ENCODE peak calls at places on chromosomes 4 and X, in four cellular contexts. One of them, this sample, is unnamed.

GRCh38 chrX:51837926-51838325 is 55.5 kb upstream of the MAGED1 start:
- DNase-seq in psoas muscle: peak; percentile 31
- DNase-seq in RWPE1: no peak
- DNase-seq in osteoblast: no peak
- DNase-seq in this sample: no peak

GRCh38 chr4:103498161-103499070 is 221.4 kb downstream of the TACR3 start:
- DNase-seq in psoas muscle: no peak
- DNase-seq in RWPE1: peak; percentile 74
- DNase-seq in osteoblast: peak; percentile 43
- DNase-seq in this sample: no peak

GRCh38 chr4:5027366-5027765 is 8.1 kb upstream of the CYTL1 start:
- DNase-seq in psoas muscle: no peak
- DNase-seq in RWPE1: no peak
- DNase-seq in osteoblast: no peak
- DNase-seq in this sample: no peak

GRCh38 chrX:133362538-133362937 is 52.8 kb downstream of the GPC4 start:
- DNase-seq in psoas muscle: no peak
- DNase-seq in RWPE1: no peak
- DNase-seq in osteoblast: no peak
- DNase-seq in this sample: no peak

GRCh38 chr4:17058506-17058905 is 160.1 kb upstream of the LDB2 start:
- DNase-seq in psoas muscle: peak; percentile 24
- DNase-seq in RWPE1: no peak
- DNase-seq in osteoblast: peak; percentile 39
- DNase-seq in this sample: no peak

GRCh38 chr4:337932-338758 is 531 bp downstream of the ZNF141 start:
- DNase-seq in psoas muscle: peak; percentile 41
- DNase-seq in RWPE1: peak; percentile 15
- DNase-seq in osteoblast: peak; percentile 75
- DNase-seq in this sample: peak; percentile 64

GRCh38 chr4:150828159-150828558 is 186.9 kb downstream of the LRBA start:
- DNase-seq in psoas muscle: no peak
- DNase-seq in RWPE1: no peak
- DNase-seq in osteoblast: no peak
- DNase-seq in this sample: no peak

GRCh38 chr4:1246111-1246881 is 2.6 kb downstream of the CTBP1 start:
- DNase-seq in psoas muscle: peak; percentile 20
- DNase-seq in RWPE1: no peak
- DNase-seq in osteoblast: peak; percentile 93
- DNase-seq in this sample: peak; percentile 21

GRCh38 chr4:125693233-125693632 is 378.5 kb downstream of the FAT4 start:
- DNase-seq in psoas muscle: no peak
- DNase-seq in RWPE1: no peak
- DNase-seq in osteoblast: no peak
- DNase-seq in this sample: no peak

GRCh38 chr4:25865586-25865985 is 2.8 kb upstream of the SEL1L3 start:
- DNase-seq in psoas muscle: no peak
- DNase-seq in RWPE1: peak; percentile 98
- DNase-seq in osteoblast: no peak
- DNase-seq in this sample: no peak

GRCh38 chrX:49165901-49166881 is 3.6 kb downstream of the MAGIX start:
- DNase-seq in psoas muscle: peak; percentile 80
- DNase-seq in RWPE1: peak; percentile 80
- DNase-seq in osteoblast: peak; percentile 96
- DNase-seq in this sample: peak; percentile 89

GRCh38 chr4:95191537-95191936 is 357.2 kb downstream of the UNC5C start:
- DNase-seq in psoas muscle: no peak
- DNase-seq in RWPE1: no peak
- DNase-seq in osteoblast: no peak
- DNase-seq in this sample: no peak

GRCh38 chr4:78058591-78059523 is 1.7 kb downstream of the FRAS1 start:
- DNase-seq in psoas muscle: peak; percentile 31
- DNase-seq in RWPE1: peak; percentile 47
- DNase-seq in osteoblast: peak; percentile 81
- DNase-seq in this sample: no peak

GRCh38 chr4:138870739-138871633 is 144.6 kb upstream of the NOCT start:
- DNase-seq in psoas muscle: peak; percentile 20
- DNase-seq in RWPE1: peak; percentile 67
- DNase-seq in osteoblast: peak; percentile 80
- DNase-seq in this sample: peak; percentile 53

GRCh38 chrX:149074429-149074828 is 430.7 kb downstream of the IDS start:
- DNase-seq in psoas muscle: peak; percentile 20
- DNase-seq in RWPE1: no peak
- DNase-seq in osteoblast: no peak
- DNase-seq in this sample: no peak

GRCh38 chr4:3699678-3700077 is 66.5 kb upstream of the ADRA2C start:
- DNase-seq in psoas muscle: no peak
- DNase-seq in RWPE1: no peak
- DNase-seq in osteoblast: no peak
- DNase-seq in this sample: no peak

GRCh38 chrX:49209434-49210251 is 9.7 kb upstream of the SYP start:
- DNase-seq in psoas muscle: no peak
- DNase-seq in RWPE1: no peak
- DNase-seq in osteoblast: no peak
- DNase-seq in this sample: no peak

GRCh38 chr4:149113804-149114430 is 671.7 kb upstream of the NR3C2 start:
- DNase-seq in psoas muscle: no peak
- DNase-seq in RWPE1: peak; percentile 10
- DNase-seq in osteoblast: peak; percentile 41
- DNase-seq in this sample: no peak

GRCh38 chr4:35608205-35608604 is 636.1 kb downstream of the ARAP2 start:
- DNase-seq in psoas muscle: no peak
- DNase-seq in RWPE1: no peak
- DNase-seq in osteoblast: no peak
- DNase-seq in this sample: no peak

GRCh38 chrX:19514791-19515614 is at the start of gene MAP3K15:
- DNase-seq in psoas muscle: peak; percentile 31
- DNase-seq in RWPE1: no peak
- DNase-seq in osteoblast: peak; percentile 84
- DNase-seq in this sample: peak; percentile 6

GRCh38 chr4:7313361-7313811 is 121.0 kb downstream of the SORCS2 start:
- DNase-seq in psoas muscle: peak; percentile 6
- DNase-seq in RWPE1: no peak
- DNase-seq in osteoblast: no peak
- DNase-seq in this sample: no peak

GRCh38 chr4:20326977-20327376 is 75.3 kb downstream of the SLIT2 start:
- DNase-seq in psoas muscle: no peak
- DNase-seq in RWPE1: no peak
- DNase-seq in osteoblast: no peak
- DNase-seq in this sample: no peak

GRCh38 chr4:8340721-8341680 is 71.4 kb downstream of the HTRA3 start:
- DNase-seq in psoas muscle: peak; percentile 81
- DNase-seq in RWPE1: no peak
- DNase-seq in osteoblast: peak; percentile 76
- DNase-seq in this sample: no peak

GRCh38 chr4:36322921-36323354 is 41.5 kb downstream of the DTHD1 start:
- DNase-seq in psoas muscle: no peak
- DNase-seq in RWPE1: no peak
- DNase-seq in osteoblast: no peak
- DNase-seq in this sample: no peak

GRCh38 chr4:100340534-100341364 is 150.5 kb upstream of the DDIT4L start:
- DNase-seq in psoas muscle: no peak
- DNase-seq in RWPE1: no peak
- DNase-seq in osteoblast: no peak
- DNase-seq in this sample: peak; percentile 20

GRCh38 chrX:121876316-121876715 is 828.9 kb downstream of the GLUD2 start:
- DNase-seq in psoas muscle: no peak
- DNase-seq in RWPE1: peak; percentile 27
- DNase-seq in osteoblast: no peak
- DNase-seq in this sample: no peak

GRCh38 chr4:186778134-186778533 is 54.5 kb upstream of the FAT1 start:
- DNase-seq in psoas muscle: no peak
- DNase-seq in RWPE1: no peak
- DNase-seq in osteoblast: no peak
- DNase-seq in this sample: no peak

DNA sequence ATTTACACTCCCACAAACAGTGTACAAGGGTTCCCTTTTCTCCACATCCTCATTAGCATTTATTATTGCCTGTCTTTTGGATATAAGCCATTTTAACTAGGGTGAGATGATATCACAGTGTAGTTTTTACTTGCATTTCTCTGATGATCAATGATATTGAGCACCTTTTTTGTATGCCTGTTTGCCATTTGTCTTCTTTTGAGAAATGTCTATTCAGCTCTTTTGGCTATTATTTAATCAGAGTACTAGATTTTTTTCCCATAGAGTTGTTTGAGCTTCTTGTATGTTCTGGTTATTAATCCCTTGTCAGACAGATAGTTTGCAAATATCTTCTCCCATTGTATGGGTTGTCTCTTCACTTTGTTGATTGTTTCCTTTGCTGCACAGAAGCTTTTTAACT is 190.6 kb downstream of the MAGEB17 start:
- DNase-seq in psoas muscle: no peak
- DNase-seq in RWPE1: no peak
- DNase-seq in osteoblast: no peak
- DNase-seq in this sample: no peak
- TF ChIP-seq CTCF in psoas muscle: no peak
- TF ChIP-seq CTCF in RWPE1: no peak
- TF ChIP-seq CTCF in osteoblast: no peak
- TF ChIP-seq CTCF in this sample: no peak

GRCh38 chrX:70092247-70092646 is 30.0 kb downstream of the OTUD6A start:
- DNase-seq in psoas muscle: no peak
- DNase-seq in RWPE1: no peak
- DNase-seq in osteoblast: no peak
- DNase-seq in this sample: no peak

DNA sequence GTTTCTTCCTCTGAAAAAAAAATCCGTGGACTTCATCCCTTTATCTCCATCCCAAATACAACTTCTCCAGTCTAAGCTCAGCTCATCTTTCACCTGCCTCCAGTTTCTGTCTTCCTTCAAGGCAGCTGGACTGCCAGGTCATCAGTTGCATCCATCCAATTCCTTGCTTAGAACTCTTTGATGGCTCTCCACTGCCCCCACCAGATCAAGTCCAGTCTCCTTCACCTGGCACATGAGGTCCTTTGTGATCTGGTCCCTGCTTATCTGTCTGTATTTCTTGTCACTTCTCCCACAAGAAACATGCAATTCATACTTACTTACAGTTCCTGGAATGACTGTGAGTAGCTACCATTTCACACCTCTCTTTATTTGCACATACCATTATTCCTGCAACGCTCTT is 33.8 kb downstream of the OTUD6A start:
- DNase-seq in psoas muscle: no peak
- DNase-seq in RWPE1: peak; percentile 8
- DNase-seq in osteoblast: no peak
- DNase-seq in this sample: no peak
- TF ChIP-seq CTCF in psoas muscle: no peak
- TF ChIP-seq CTCF in RWPE1: no peak
- TF ChIP-seq CTCF in osteoblast: peak; percentile 35
- TF ChIP-seq CTCF in this sample: no peak

GRCh38 chrX:119206203-119206602 is 29.9 kb upstream of the PGRMC1 start:
- DNase-seq in psoas muscle: no peak
- DNase-seq in RWPE1: no peak
- DNase-seq in osteoblast: no peak
- DNase-seq in this sample: no peak

DNA sequence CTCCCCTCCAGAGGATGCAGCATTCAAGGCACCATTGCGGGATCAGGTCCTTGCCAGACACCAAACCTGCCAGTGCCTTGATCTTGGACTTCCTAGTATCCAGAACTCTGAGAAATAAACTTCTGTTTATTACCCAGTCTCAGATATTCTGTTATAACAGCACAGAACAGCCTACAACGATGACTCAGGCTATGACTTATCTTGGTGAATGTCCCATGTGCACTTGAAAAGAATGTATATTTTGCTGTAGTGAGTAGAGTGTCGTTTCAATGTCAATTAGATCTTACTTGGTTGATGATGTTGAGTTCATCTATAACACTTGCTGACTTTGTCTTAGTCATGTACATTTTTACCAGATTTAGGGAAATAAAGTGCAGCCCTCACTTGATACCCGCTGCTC is 34.5 kb upstream of the PGRMC1 start:
- DNase-seq in psoas muscle: no peak
- DNase-seq in RWPE1: no peak
- DNase-seq in osteoblast: no peak
- DNase-seq in this sample: no peak
- TF ChIP-seq CTCF in psoas muscle: no peak
- TF ChIP-seq CTCF in RWPE1: no peak
- TF ChIP-seq CTCF in osteoblast: no peak
- TF ChIP-seq CTCF in this sample: no peak

DNA sequence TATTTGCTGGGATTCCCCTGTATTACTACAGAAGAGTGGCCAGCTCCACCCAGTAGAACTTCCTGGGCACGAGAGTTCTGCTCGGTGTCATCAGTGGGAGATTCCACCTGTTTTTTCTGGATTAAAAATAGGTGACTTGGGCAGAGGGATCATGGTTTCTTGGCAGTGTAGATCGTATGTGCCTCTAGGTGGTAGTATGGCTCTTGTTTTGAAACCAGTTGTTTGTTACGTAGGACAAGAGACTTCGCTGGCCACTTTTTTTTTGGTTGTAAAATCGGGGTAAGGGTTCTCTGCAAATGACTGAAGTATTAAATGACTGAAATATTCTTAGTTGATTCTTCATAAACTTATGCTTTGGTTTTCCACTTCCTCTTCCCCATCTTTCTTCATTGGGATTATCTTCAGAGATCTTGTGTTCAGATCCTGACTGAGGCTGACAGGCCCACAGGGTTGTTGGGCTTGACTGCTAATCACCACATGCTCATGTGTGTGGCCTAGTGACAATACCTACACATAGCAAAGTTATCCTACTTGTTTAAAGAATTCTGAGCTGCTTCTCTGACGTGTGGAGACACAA is 43.8 kb upstream of the WDR1 start:
- DNase-seq in psoas muscle: no peak
- DNase-seq in RWPE1: no peak
- DNase-seq in osteoblast: no peak
- DNase-seq in this sample: no peak
- TF ChIP-seq CTCF in psoas muscle: peak; percentile 40
- TF ChIP-seq CTCF in RWPE1: no peak
- TF ChIP-seq CTCF in osteoblast: peak; percentile 39
- TF ChIP-seq CTCF in this sample: no peak